ENCODE peak calls at places on chromosomes 1 and 21, in eight cellular contexts. A, E, I, N, G, F, O and M are unnamed samples.

GRCh38 chr1:111406325-111406768 is 21.2 kb downstream of the OVGP1 start:
- DNase-seq in I (peak), O (peak), G (no peak), A (peak), N (peak), F (no peak), E (no peak), M (no peak)

GRCh38 chr21:21200103-21200938 is 202.1 kb downstream of the NCAM2 start:
- DNase-seq in I (peak), A (peak), F (no peak), G (peak), O (peak), E (no peak), N (peak), M (no peak)

GRCh38 chr1:171800342-171800741 is 18.9 kb downstream of the METTL13 start:
- DNase-seq in I (no peak), O (no peak), N (no peak), E (no peak), F (no peak), A (no peak), G (no peak), M (no peak)

GRCh38 chr1:21175324-21175669 is 1.4 kb downstream of the EIF4G3 start:
- DNase-seq in G (peak), I (peak), A (peak), F (no peak), N (no peak), E (no peak), O (peak), M (no peak)

GRCh38 chr1:177571485-177572076 is 398.3 kb downstream of the SEC16B start:
- DNase-seq in O (no peak), I (no peak), N (peak), A (no peak), E (peak), G (no peak), F (no peak), M (no peak)

GRCh38 chr1:226121587-226122400 is 59.3 kb downstream of the H3-3A start:
- DNase-seq in I (peak), G (peak), O (peak), N (peak), A (peak), F (peak), E (peak), M (peak)

GRCh38 chr1:105544475-105544874 is 1512.0 kb upstream of the PRMT6 start:
- DNase-seq in A (peak), E (no peak), G (no peak), I (peak), N (no peak), O (peak), F (no peak), M (no peak)

GRCh38 chr1:56543783-56544612 is 35.4 kb downstream of the PLPP3 start:
- DNase-seq in O (no peak), A (no peak), G (no peak), N (no peak), I (no peak), E (no peak), F (no peak), M (no peak)

GRCh38 chr1:192604979-192605620 is 29.5 kb downstream of the RGS1 start:
- DNase-seq in G (peak), F (no peak), N (no peak), E (no peak), I (no peak), A (peak), O (no peak), M (no peak)

GRCh38 chr1:24110642-24111263 is 1.2 kb downstream of the MYOM3 start:
- DNase-seq in O (no peak), N (no peak), F (no peak), I (no peak), A (no peak), E (no peak), G (no peak), M (no peak)

GRCh38 chr1:223706077-223706988 is 6.0 kb upstream of the CAPN2 start:
- DNase-seq in F (no peak), O (peak), A (peak), N (peak), E (peak), G (peak), I (peak), M (peak)

GRCh38 chr1:10515627-10516026 is 40.9 kb downstream of the PEX14 start:
- DNase-seq in I (no peak), O (no peak), A (no peak), F (no peak), G (no peak), N (no peak), E (no peak), M (no peak)

GRCh38 chr1:5990913-5991783 is 1.1 kb downstream of the NPHP4 start:
- DNase-seq in A (peak), O (peak), E (no peak), N (peak), I (peak), F (peak), G (peak), M (peak)

GRCh38 chr1:156051011-156051725 is 2.4 kb downstream of the UBQLN4 start:
- DNase-seq in I (no peak), E (no peak), N (no peak), A (no peak), G (no peak), O (no peak), F (no peak), M (no peak)

GRCh38 chr1:39006726-39007645 is 15.9 kb downstream of the AKIRIN1 start:
- DNase-seq in I (no peak), F (no peak), E (no peak), A (no peak), G (no peak), O (no peak), N (no peak), M (no peak)

GRCh38 chr1:219405531-219406331 is 207.2 kb downstream of the ZC3H11B start:
- DNase-seq in I (no peak), O (no peak), A (no peak), G (no peak), E (no peak), F (no peak), N (no peak), M (no peak)

GRCh38 chr1:88877382-88877825 is 14.0 kb downstream of the GTF2B start:
- DNase-seq in I (peak), A (peak), E (peak), F (peak), O (peak), G (peak), N (peak), M (peak)

GRCh38 chr1:207020016-207020708 is 12.4 kb downstream of the C1orf116 start:
- DNase-seq in F (no peak), E (peak), O (no peak), A (no peak), I (no peak), G (no peak), N (no peak), M (no peak)

GRCh38 chr1:9809122-9809521 is 14.6 kb downstream of the CLSTN1 start:
- DNase-seq in O (no peak), I (no peak), N (no peak), E (no peak), F (no peak), A (peak), G (no peak), M (peak)

GRCh38 chr1:208820600-208821232 is 576.5 kb upstream of the PLXNA2 start:
- DNase-seq in N (no peak), F (no peak), E (no peak), A (no peak), I (no peak), G (no peak), O (no peak), M (no peak)

GRCh38 chr1:147625274-147625986 is 44.9 kb downstream of the ACP6 start:
- DNase-seq in O (no peak), A (no peak), I (no peak), G (no peak), N (peak), E (peak), F (no peak), M (no peak)
- H3K9ac ChIP-seq in O (no peak), A (no peak), I (no peak), G (no peak), N (no peak), E (peak), F (no peak), M (no peak)

GRCh38 chr1:157431751-157432150 is 120.6 kb downstream of the FCRL5 start:
- DNase-seq in E (no peak), F (no peak), I (no peak), A (peak), O (peak), N (no peak), G (no peak), M (no peak)

GRCh38 chr1:157429841-157430240 is 122.5 kb downstream of the FCRL5 start:
- DNase-seq in N (no peak), G (no peak), A (peak), I (peak), E (no peak), F (no peak), O (no peak), M (no peak)
- H3K9ac ChIP-seq in N (no peak), G (no peak), A (no peak), I (no peak), E (no peak), F (no peak), O (no peak), M (no peak)

DNA sequence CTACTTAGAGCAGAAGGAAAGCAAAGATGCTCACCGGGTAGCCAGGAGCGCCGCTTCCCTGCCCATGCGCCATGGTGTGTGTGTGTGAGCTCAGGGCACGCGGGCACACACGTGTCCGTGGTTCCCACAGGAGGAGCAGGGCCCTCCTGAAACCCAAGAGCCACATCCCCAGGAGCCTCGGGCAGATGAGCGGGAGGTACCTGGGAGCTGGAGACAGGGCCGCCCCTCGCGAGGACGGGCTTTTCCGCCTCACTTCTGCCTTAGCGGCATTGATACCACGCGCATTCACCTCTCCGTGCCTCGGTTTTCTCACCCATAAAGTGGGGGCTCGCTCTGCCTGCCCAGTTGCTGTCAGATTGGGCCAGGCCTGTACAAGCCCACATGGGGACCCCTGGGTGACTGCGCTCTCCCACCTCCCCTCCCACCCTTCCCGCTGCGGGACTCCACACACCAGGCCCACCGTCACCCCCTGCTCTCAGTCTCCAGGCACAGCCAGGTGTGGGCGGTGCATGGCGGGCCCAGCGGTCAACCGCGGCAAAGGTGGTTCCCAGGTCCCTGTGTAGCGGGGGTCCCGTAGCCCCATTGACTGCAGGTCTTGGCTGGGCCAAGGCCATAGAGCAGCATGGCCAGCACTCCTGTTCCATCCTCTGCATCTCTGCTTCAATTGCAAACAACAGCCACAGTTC is 66.3 kb downstream of the SIK1 start:
- DNase-seq in F (no peak), I (no peak), N (no peak), E (no peak), G (no peak), A (no peak), O (no peak), M (no peak)
- H3K9ac ChIP-seq in F (no peak), I (no peak), N (no peak), E (no peak), G (peak), A (no peak), O (no peak), M (no peak)

DNA sequence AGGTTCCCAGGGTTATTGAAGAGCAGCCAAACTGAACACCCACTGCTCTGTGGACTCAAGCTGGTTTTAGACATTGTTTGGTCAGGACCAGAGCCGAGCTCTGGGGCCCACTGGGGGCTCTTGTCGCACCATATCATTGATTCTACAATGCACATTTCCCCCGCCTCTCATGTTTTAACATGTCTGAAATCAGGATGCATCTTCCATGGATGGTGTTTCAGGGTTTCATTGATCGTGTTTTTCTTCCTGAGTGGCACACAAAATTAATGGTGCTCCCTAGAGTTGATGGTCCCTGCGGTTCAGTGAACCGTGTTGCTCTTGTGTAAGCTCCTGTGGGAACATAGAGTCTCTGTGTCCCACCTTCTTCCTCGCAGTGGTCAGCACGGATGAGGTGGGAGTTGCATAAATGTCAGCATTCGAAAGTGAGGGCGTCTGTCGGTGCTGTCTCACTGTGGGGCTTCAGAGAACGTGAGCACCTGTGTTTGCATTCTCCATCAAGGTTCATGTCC is 38.3 kb downstream of the GALNT2 start:
- DNase-seq in F (no peak), N (no peak), I (no peak), O (no peak), G (no peak), E (peak), A (no peak), M (no peak)
- H3K9ac ChIP-seq in F (no peak), N (peak), I (peak), O (peak), G (peak), E (peak), A (peak), M (no peak)

DNA sequence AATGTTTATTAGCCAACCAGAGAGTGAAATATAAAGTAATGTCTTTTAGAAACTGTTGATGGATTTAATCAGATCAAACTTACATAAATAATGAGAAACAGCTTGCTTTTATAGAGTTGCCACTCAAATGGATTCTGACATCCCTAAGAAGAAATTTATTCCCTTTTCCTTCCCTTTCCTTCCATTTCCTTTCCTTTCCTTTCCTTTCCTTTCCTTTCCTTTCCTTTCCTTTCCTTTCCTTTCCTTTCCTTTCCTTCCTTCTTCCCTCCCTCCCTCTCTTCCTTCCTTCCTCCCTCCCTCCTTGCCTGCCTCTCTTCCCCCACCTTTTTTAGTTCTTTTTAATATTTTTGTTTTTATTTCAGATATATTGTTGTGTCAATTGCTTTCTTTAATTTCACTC is 27.3 kb downstream of the PRRX1 start:
- DNase-seq in E (no peak), I (no peak), O (no peak), F (no peak), G (no peak), N (no peak), A (no peak), M (no peak)
- H3K9ac ChIP-seq in E (no peak), I (no peak), O (no peak), F (no peak), G (peak), N (no peak), A (no peak), M (no peak)